ENCODE peak calls at places on chromosomes 11 and 22, in seven cellular contexts. One of them, this sample, is unnamed.

GRCh38 chr11:77779935-77780334 is 40.6 kb downstream of the RSF1 start:
- DNase-seq in cardiac muscle cell: peak; percentile 40
- DNase-seq in astrocyte of the spinal cord: peak; percentile 42
- DNase-seq in AG09319: no peak
- DNase-seq in astrocyte of the cerebellum: peak; percentile 18
- DNase-seq in mammary epithelial cell: peak; percentile 33
- DNase-seq in Calu3: no peak
- DNase-seq in this sample: no peak

GRCh38 chr22:39472570-39473556 is 16.1 kb downstream of the MGAT3 start:
- DNase-seq in cardiac muscle cell: peak; percentile 18
- DNase-seq in astrocyte of the spinal cord: peak; percentile 20
- DNase-seq in AG09319: no peak
- DNase-seq in astrocyte of the cerebellum: no peak
- DNase-seq in mammary epithelial cell: no peak
- DNase-seq in Calu3: peak; percentile 70
- DNase-seq in this sample: no peak

GRCh38 chr11:35511666-35512065 is 13.8 kb downstream of the PAMR1 start:
- DNase-seq in cardiac muscle cell: no peak
- DNase-seq in astrocyte of the spinal cord: peak; percentile 72
- DNase-seq in AG09319: no peak
- DNase-seq in astrocyte of the cerebellum: no peak
- DNase-seq in mammary epithelial cell: peak; percentile 71
- DNase-seq in Calu3: no peak
- DNase-seq in this sample: no peak

GRCh38 chr22:45164217-45165123 is 745 bp downstream of the NUP50 start:
- DNase-seq in cardiac muscle cell: peak; percentile 74
- DNase-seq in astrocyte of the spinal cord: no peak
- DNase-seq in AG09319: no peak
- DNase-seq in astrocyte of the cerebellum: no peak
- DNase-seq in mammary epithelial cell: peak; percentile 23
- DNase-seq in Calu3: peak; percentile 26
- DNase-seq in this sample: peak; percentile 72

GRCh38 chr11:123183391-123184099 is 11.5 kb downstream of the CLMP start:
- DNase-seq in cardiac muscle cell: no peak
- DNase-seq in astrocyte of the spinal cord: no peak
- DNase-seq in AG09319: no peak
- DNase-seq in astrocyte of the cerebellum: no peak
- DNase-seq in mammary epithelial cell: peak; percentile 47
- DNase-seq in Calu3: no peak
- DNase-seq in this sample: no peak

GRCh38 chr11:62394825-62395538 is 23.9 kb upstream of the SCGB1A1 start:
- DNase-seq in cardiac muscle cell: peak; percentile 83
- DNase-seq in astrocyte of the spinal cord: peak; percentile 88
- DNase-seq in AG09319: peak; percentile 61
- DNase-seq in astrocyte of the cerebellum: peak; percentile 78
- DNase-seq in mammary epithelial cell: peak; percentile 75
- DNase-seq in Calu3: peak; percentile 51
- DNase-seq in this sample: peak; percentile 80

GRCh38 chr22:20979243-20979809 is 2.8 kb upstream of the LZTR1 start:
- DNase-seq in cardiac muscle cell: peak; percentile 70
- DNase-seq in astrocyte of the spinal cord: peak; percentile 77
- DNase-seq in AG09319: no peak
- DNase-seq in astrocyte of the cerebellum: no peak
- DNase-seq in mammary epithelial cell: peak; percentile 43
- DNase-seq in Calu3: peak; percentile 28
- DNase-seq in this sample: peak; percentile 69

GRCh38 chr11:82557274-82557673 is 176.4 kb downstream of the FAM181B start:
- DNase-seq in cardiac muscle cell: no peak
- DNase-seq in astrocyte of the spinal cord: no peak
- DNase-seq in AG09319: no peak
- DNase-seq in astrocyte of the cerebellum: no peak
- DNase-seq in mammary epithelial cell: no peak
- DNase-seq in Calu3: no peak
- DNase-seq in this sample: no peak

GRCh38 chr22:21443057-21443734 is 24.0 kb upstream of the TMEM191C start:
- DNase-seq in cardiac muscle cell: no peak
- DNase-seq in astrocyte of the spinal cord: no peak
- DNase-seq in AG09319: no peak
- DNase-seq in astrocyte of the cerebellum: no peak
- DNase-seq in mammary epithelial cell: no peak
- DNase-seq in Calu3: no peak
- DNase-seq in this sample: no peak

GRCh38 chr11:35116245-35116644 is 22.7 kb upstream of the CD44 start:
- DNase-seq in cardiac muscle cell: no peak
- DNase-seq in astrocyte of the spinal cord: no peak
- DNase-seq in AG09319: no peak
- DNase-seq in astrocyte of the cerebellum: no peak
- DNase-seq in mammary epithelial cell: peak; percentile 77
- DNase-seq in Calu3: no peak
- DNase-seq in this sample: no peak

GRCh38 chr11:134818531-134818930 is 406.5 kb upstream of the B3GAT1 start:
- DNase-seq in cardiac muscle cell: no peak
- DNase-seq in astrocyte of the spinal cord: no peak
- DNase-seq in AG09319: no peak
- DNase-seq in astrocyte of the cerebellum: no peak
- DNase-seq in mammary epithelial cell: no peak
- DNase-seq in Calu3: no peak
- DNase-seq in this sample: no peak

GRCh38 chr22:27431896-27432295 is 369.7 kb downstream of the MN1 start:
- DNase-seq in cardiac muscle cell: no peak
- DNase-seq in astrocyte of the spinal cord: no peak
- DNase-seq in AG09319: no peak
- DNase-seq in astrocyte of the cerebellum: no peak
- DNase-seq in mammary epithelial cell: peak; percentile 22
- DNase-seq in Calu3: no peak
- DNase-seq in this sample: no peak

GRCh38 chr11:47005441-47005840 is 68.9 kb downstream of the CSTPP1 start:
- DNase-seq in cardiac muscle cell: no peak
- DNase-seq in astrocyte of the spinal cord: no peak
- DNase-seq in AG09319: no peak
- DNase-seq in astrocyte of the cerebellum: no peak
- DNase-seq in mammary epithelial cell: no peak
- DNase-seq in Calu3: no peak
- DNase-seq in this sample: no peak

GRCh38 chr11:43923327-43924111 is 18.9 kb upstream of the C11orf96 start:
- DNase-seq in cardiac muscle cell: no peak
- DNase-seq in astrocyte of the spinal cord: peak; percentile 66
- DNase-seq in AG09319: no peak
- DNase-seq in astrocyte of the cerebellum: no peak
- DNase-seq in mammary epithelial cell: no peak
- DNase-seq in Calu3: no peak
- DNase-seq in this sample: peak; percentile 40

GRCh38 chr11:79926707-79927106 is 485.9 kb upstream of the TENM4 start:
- DNase-seq in cardiac muscle cell: no peak
- DNase-seq in astrocyte of the spinal cord: no peak
- DNase-seq in AG09319: no peak
- DNase-seq in astrocyte of the cerebellum: no peak
- DNase-seq in mammary epithelial cell: no peak
- DNase-seq in Calu3: no peak
- DNase-seq in this sample: no peak

GRCh38 chr11:26510201-26510600 is 61.9 kb downstream of the MUC15 start:
- DNase-seq in cardiac muscle cell: no peak
- DNase-seq in astrocyte of the spinal cord: no peak
- DNase-seq in AG09319: no peak
- DNase-seq in astrocyte of the cerebellum: no peak
- DNase-seq in mammary epithelial cell: no peak
- DNase-seq in Calu3: no peak
- DNase-seq in this sample: no peak

GRCh38 chr11:112835556-112835955 is 125.7 kb upstream of the NCAM1 start:
- DNase-seq in cardiac muscle cell: no peak
- DNase-seq in astrocyte of the spinal cord: no peak
- DNase-seq in AG09319: no peak
- DNase-seq in astrocyte of the cerebellum: no peak
- DNase-seq in mammary epithelial cell: no peak
- DNase-seq in Calu3: no peak
- DNase-seq in this sample: peak; percentile 13

GRCh38 chr22:44305888-44306287 is 6.9 kb downstream of the SHISAL1 start:
- DNase-seq in cardiac muscle cell: no peak
- DNase-seq in astrocyte of the spinal cord: no peak
- DNase-seq in AG09319: no peak
- DNase-seq in astrocyte of the cerebellum: no peak
- DNase-seq in mammary epithelial cell: no peak
- DNase-seq in Calu3: no peak
- DNase-seq in this sample: no peak

GRCh38 chr22:37483050-37483449 is 3.1 kb downstream of the MFNG start:
- DNase-seq in cardiac muscle cell: no peak
- DNase-seq in astrocyte of the spinal cord: no peak
- DNase-seq in AG09319: no peak
- DNase-seq in astrocyte of the cerebellum: no peak
- DNase-seq in mammary epithelial cell: no peak
- DNase-seq in Calu3: no peak
- DNase-seq in this sample: no peak

GRCh38 chr22:37480387-37481346 is 5.5 kb downstream of the MFNG start:
- DNase-seq in cardiac muscle cell: no peak
- DNase-seq in astrocyte of the spinal cord: no peak
- DNase-seq in AG09319: no peak
- DNase-seq in astrocyte of the cerebellum: no peak
- DNase-seq in mammary epithelial cell: no peak
- DNase-seq in Calu3: no peak
- DNase-seq in this sample: no peak

GRCh38 chr22:37483594-37484114 is 2.5 kb downstream of the MFNG start:
- DNase-seq in cardiac muscle cell: no peak
- DNase-seq in astrocyte of the spinal cord: no peak
- DNase-seq in AG09319: peak; percentile 10
- DNase-seq in astrocyte of the cerebellum: no peak
- DNase-seq in mammary epithelial cell: no peak
- DNase-seq in Calu3: no peak
- DNase-seq in this sample: no peak

GRCh38 chr22:37482244-37482643 is 3.9 kb downstream of the MFNG start:
- DNase-seq in cardiac muscle cell: no peak
- DNase-seq in astrocyte of the spinal cord: no peak
- DNase-seq in AG09319: no peak
- DNase-seq in astrocyte of the cerebellum: no peak
- DNase-seq in mammary epithelial cell: no peak
- DNase-seq in Calu3: no peak
- DNase-seq in this sample: no peak

GRCh38 chr22:37481347-37481907 is 4.8 kb downstream of the MFNG start:
- DNase-seq in cardiac muscle cell: no peak
- DNase-seq in astrocyte of the spinal cord: no peak
- DNase-seq in AG09319: no peak
- DNase-seq in astrocyte of the cerebellum: no peak
- DNase-seq in mammary epithelial cell: no peak
- DNase-seq in Calu3: no peak
- DNase-seq in this sample: no peak
- TF ChIP-seq CTCF in cardiac muscle cell: no peak
- TF ChIP-seq CTCF in astrocyte of the spinal cord: no peak
- TF ChIP-seq CTCF in AG09319: no peak
- TF ChIP-seq CTCF in astrocyte of the cerebellum: no peak
- TF ChIP-seq CTCF in mammary epithelial cell: no peak
- TF ChIP-seq CTCF in Calu3: no peak
- TF ChIP-seq CTCF in this sample: no peak

GRCh38 chr11:68889948-68890446 is 13.6 kb downstream of the MRPL21 start:
- DNase-seq in cardiac muscle cell: peak; percentile 54
- DNase-seq in astrocyte of the spinal cord: peak; percentile 94
- DNase-seq in AG09319: peak; percentile 94
- DNase-seq in astrocyte of the cerebellum: peak; percentile 26
- DNase-seq in mammary epithelial cell: no peak
- DNase-seq in Calu3: peak; percentile 12
- DNase-seq in this sample: peak; percentile 42
- TF ChIP-seq CTCF in cardiac muscle cell: peak; percentile 72
- TF ChIP-seq CTCF in astrocyte of the spinal cord: peak; percentile 74
- TF ChIP-seq CTCF in AG09319: peak; percentile 92
- TF ChIP-seq CTCF in astrocyte of the cerebellum: peak; percentile 66
- TF ChIP-seq CTCF in mammary epithelial cell: peak; percentile 6
- TF ChIP-seq CTCF in Calu3: no peak
- TF ChIP-seq CTCF in this sample: peak; percentile 41

GRCh38 chr22:32660292-32660691 is 141.2 kb upstream of the TIMP3 start:
- DNase-seq in cardiac muscle cell: peak; percentile 85
- DNase-seq in astrocyte of the spinal cord: peak; percentile 57
- DNase-seq in AG09319: peak; percentile 38
- DNase-seq in astrocyte of the cerebellum: peak; percentile 41
- DNase-seq in mammary epithelial cell: peak; percentile 62
- DNase-seq in Calu3: peak; percentile 74
- DNase-seq in this sample: peak; percentile 70
- TF ChIP-seq CTCF in cardiac muscle cell: peak; percentile 76
- TF ChIP-seq CTCF in astrocyte of the spinal cord: peak; percentile 76
- TF ChIP-seq CTCF in AG09319: peak; percentile 71
- TF ChIP-seq CTCF in astrocyte of the cerebellum: peak; percentile 69
- TF ChIP-seq CTCF in mammary epithelial cell: peak; percentile 72
- TF ChIP-seq CTCF in Calu3: peak; percentile 82
- TF ChIP-seq CTCF in this sample: peak; percentile 72

GRCh38 chr11:133708547-133709051 is 136.7 kb downstream of the SPATA19 start:
- DNase-seq in cardiac muscle cell: no peak
- DNase-seq in astrocyte of the spinal cord: no peak
- DNase-seq in AG09319: no peak
- DNase-seq in astrocyte of the cerebellum: no peak
- DNase-seq in mammary epithelial cell: no peak
- DNase-seq in Calu3: no peak
- DNase-seq in this sample: no peak
- TF ChIP-seq CTCF in cardiac muscle cell: no peak
- TF ChIP-seq CTCF in astrocyte of the spinal cord: no peak
- TF ChIP-seq CTCF in AG09319: no peak
- TF ChIP-seq CTCF in astrocyte of the cerebellum: no peak
- TF ChIP-seq CTCF in mammary epithelial cell: no peak
- TF ChIP-seq CTCF in Calu3: no peak
- TF ChIP-seq CTCF in this sample: no peak

This sample was measured in nephron progenitor cell.